ENCODE peak calls at places on chromosomes 5 and 9, in six cellular contexts. M, L, Z, Q, T and H are unnamed samples.

GRCh38 chr9:110623462-110624025 is 44.0 kb upstream of the SVEP1 start:
- DNase-seq in M (peak; percentile 56), T (no peak), Q (no peak), L (peak; percentile 16), Z (peak; percentile 66), H (peak; percentile 49)

GRCh38 chr5:54282876-54283275 is 27.5 kb downstream of the ARL15 start:
- DNase-seq in Q (no peak), T (no peak), M (no peak), L (no peak), Z (no peak), H (no peak)

GRCh38 chr9:136311433-136312375 is 7.8 kb upstream of the CCDC187 start:
- DNase-seq in Z (no peak), M (peak; percentile 69), Q (no peak), L (no peak), T (no peak), H (no peak)

GRCh38 chr9:85900504-85901201 is 40.3 kb upstream of the NAA35 start:
- DNase-seq in T (peak; percentile 16), L (peak; percentile 4), M (peak; percentile 33), Z (peak; percentile 9), Q (peak; percentile 16), H (peak; percentile 48)

GRCh38 chr5:89313804-89314588 is 431.0 kb upstream of the MEF2C start:
- DNase-seq in L (peak; percentile 99), M (no peak), Z (peak; percentile 36), Q (no peak), T (peak; percentile 35), H (no peak)

GRCh38 chr9:6827370-6827949 is 69.7 kb downstream of the KDM4C start:
- DNase-seq in L (peak; percentile 15), M (peak; percentile 33), Z (peak; percentile 12), Q (no peak), T (peak; percentile 47), H (peak; percentile 34)

GRCh38 chr5:159567461-159567860 is 237.2 kb upstream of the IL12B start:
- DNase-seq in M (no peak), Z (no peak), L (no peak), Q (no peak), T (no peak), H (no peak)

GRCh38 chr5:178677429-178677828 is 50.6 kb upstream of the CLK4 start:
- DNase-seq in T (no peak), Z (no peak), Q (no peak), L (no peak), M (no peak), H (no peak)

GRCh38 chr5:81757404-81757803 is 6.5 kb upstream of the SSBP2 start:
- DNase-seq in M (no peak), Q (no peak), Z (no peak), T (no peak), L (no peak), H (no peak)

GRCh38 chr5:154646841-154647759 is 108.1 kb upstream of the LARP1 start:
- DNase-seq in Q (peak; percentile 8), Z (no peak), T (peak; percentile 32), M (peak; percentile 85), L (peak; percentile 26), H (no peak)

GRCh38 chr5:177304392-177305119 is 957 bp downstream of the PRELID1 start:
- DNase-seq in Q (no peak), T (peak; percentile 36), Z (no peak), L (no peak), M (peak; percentile 91), H (no peak)

GRCh38 chr5:67808340-67808739 is 407.2 kb upstream of the PIK3R1 start:
- DNase-seq in Z (no peak), L (no peak), M (no peak), T (no peak), Q (no peak), H (no peak)

GRCh38 chr9:86098793-86099694 is at the start of gene GOLM1:
- DNase-seq in T (peak; percentile 51), Q (no peak), L (peak; percentile 44), M (peak; percentile 48), Z (no peak), H (peak; percentile 77)

GRCh38 chr5:94972268-94972667 is 312.6 kb downstream of the MCTP1 start:
- DNase-seq in T (no peak), M (no peak), Z (no peak), L (no peak), Q (no peak), H (no peak)

GRCh38 chr9:133915534-133916158 is 76.5 kb downstream of the VAV2 start:
- DNase-seq in L (peak; percentile 17), M (no peak), Z (no peak), Q (no peak), T (no peak), H (no peak)

GRCh38 chr9:5577225-5577624 is 51.7 kb upstream of the RIC1 start:
- DNase-seq in L (no peak), T (no peak), M (no peak), Z (no peak), Q (no peak), H (no peak)

GRCh38 chr9:124574944-124575343 is 67.7 kb upstream of the NR5A1 start:
- DNase-seq in T (no peak), L (peak; percentile 68), M (no peak), Q (no peak), Z (no peak), H (no peak)

GRCh38 chr9:127707766-127708165 is 978 bp downstream of the CFAP157 start:
- DNase-seq in Z (no peak), L (no peak), T (peak; percentile 42), M (peak; percentile 41), Q (no peak), H (no peak)

GRCh38 chr5:135182675-135183074 is 148.6 kb upstream of the PITX1 start:
- DNase-seq in T (no peak), Q (no peak), L (no peak), Z (no peak), M (no peak), H (no peak)

GRCh38 chr9:106333487-106333886 is 529.5 kb upstream of the ZNF462 start:
- DNase-seq in L (no peak), T (no peak), Q (no peak), M (no peak), Z (no peak), H (no peak)

GRCh38 chr9:18394847-18395355 is 79.1 kb upstream of the ADAMTSL1 start:
- DNase-seq in L (no peak), M (no peak), T (no peak), Q (no peak), Z (no peak), H (no peak)

GRCh38 chr5:87944553-87945320 is 323.9 kb downstream of the TMEM161B start:
- DNase-seq in Q (no peak), M (no peak), T (no peak), Z (no peak), L (peak; percentile 66), H (peak; percentile 56)

GRCh38 chr9:114276908-114277821 is 45.7 kb upstream of the ORM1 start:
- DNase-seq in M (no peak), L (peak; percentile 98), Z (peak; percentile 79), T (no peak), Q (no peak), H (no peak)

GRCh38 chr5:134125195-134126015 is 10.9 kb downstream of the TCF7 start:
- DNase-seq in T (peak; percentile 58), Z (peak; percentile 68), M (no peak), Q (no peak), L (peak; percentile 93), H (no peak)

GRCh38 chr5:174045470-174046025 is at the start of gene NSG2:
- DNase-seq in T (peak; percentile 39), L (peak; percentile 90), M (peak; percentile 40), Z (peak; percentile 46), Q (no peak), H (peak; percentile 97)

GRCh38 chr5:168481330-168481788 is 4.9 kb upstream of the RARS1 start:
- DNase-seq in T (peak; percentile 11), Z (no peak), L (no peak), M (no peak), Q (no peak), H (no peak)

GRCh38 chr9:133770076-133770777 is 32.1 kb upstream of the SARDH start:
- DNase-seq in T (peak; percentile 4), Q (no peak), Z (no peak), L (no peak), M (peak; percentile 13), H (no peak)

GRCh38 chr9:111501648-111502047 is 17.5 kb upstream of the ECPAS start:
- DNase-seq in Q (no peak), L (no peak), M (no peak), Z (no peak), T (no peak), H (no peak)

GRCh38 chr5:173549644-173550043 is 66.8 kb downstream of the BOD1 start:
- DNase-seq in Z (no peak), Q (no peak), T (no peak), L (no peak), M (no peak), H (no peak)

GRCh38 chr9:129874261-129875101 is 39.2 kb downstream of the USP20 start:
- DNase-seq in Q (no peak), T (no peak), L (no peak), M (no peak), Z (no peak), H (no peak)

GRCh38 chr5:152642880-152643279 is 237.8 kb upstream of the NMUR2 start:
- DNase-seq in M (no peak), Z (no peak), Q (no peak), L (no peak), T (no peak), H (no peak)

GRCh38 chr5:141135718-141136266 is 786 bp downstream of the PCDHB5 start:
- DNase-seq in M (no peak), Q (no peak), Z (no peak), T (no peak), L (no peak), H (no peak)

GRCh38 chr5:62284946-62285891 is 20.8 kb upstream of the KIF2A start:
- DNase-seq in T (peak; percentile 81), Z (no peak), L (no peak), M (no peak), Q (peak; percentile 53), H (no peak)

GRCh38 chr9:114417511-114417910 is 29.7 kb upstream of the AKNA start:
- DNase-seq in Q (no peak), Z (no peak), M (no peak), T (no peak), L (peak; percentile 83), H (no peak)